ENCODE peak calls at places on chromosomes 5 and 9, in ten cellular contexts. H is GM04504; Z is memory B cell; J is activated CD8-positive, alpha-beta memory T cell treated with anti-CD3 and anti-CD28 coated beads, Interleukin-2, amount 50 U/mL, for 4 hours; F is nucleus accumbens; P is iPS-NIHi11; I is M059J; D is HTR-8/SVneo; M is stimulated activated CD4-positive, alpha-beta T cell treated with anti-CD3 and anti-CD28 coated beads, Interleukin-1b, Interleukin-23, amount 100 ng/mL, for 24 hours; A is choroid plexus epithelial cell. N is an unnamed sample.

GRCh38 chr9:101465330-101465915 is 29.8 kb upstream of the ALDOB start:
- DNase-seq in H (peak), Z (no peak), J (no peak), F (peak), P (peak), I (peak), D (peak), M (no peak), A (peak), N (peak)

GRCh38 chr5:57327934-57328333 is 154.1 kb downstream of the GPBP1 start:
- DNase-seq in H (no peak), Z (no peak), J (no peak), F (no peak), P (no peak), I (peak), D (no peak), M (no peak), A (peak), N (no peak)

GRCh38 chr5:170554566-170555267 is 50.9 kb downstream of the KCNIP1 start:
- DNase-seq in H (no peak), Z (no peak), J (no peak), F (peak), P (no peak), I (peak), D (no peak), M (no peak), A (peak), N (no peak)

GRCh38 chr9:127723450-127723849 is 7.6 kb downstream of the TTC16 start:
- DNase-seq in H (peak), Z (no peak), J (no peak), F (no peak), P (no peak), I (peak), D (peak), M (no peak), A (peak), N (peak)

GRCh38 chr9:137299938-137300337 is 2.1 kb downstream of the NRARP start:
- DNase-seq in H (no peak), Z (no peak), J (no peak), F (peak), P (no peak), I (no peak), D (no peak), M (no peak), A (no peak), N (no peak)

GRCh38 chr5:132470596-132470995 is 20.0 kb downstream of the IRF1 start:
- DNase-seq in H (no peak), Z (no peak), J (no peak), F (no peak), P (no peak), I (no peak), D (no peak), M (no peak), A (no peak), N (no peak)

GRCh38 chr9:108645520-108645919 is 210.3 kb downstream of the ACTL7B start:
- DNase-seq in H (no peak), Z (no peak), J (no peak), F (no peak), P (no peak), I (peak), D (no peak), M (no peak), A (no peak), N (no peak)

GRCh38 chr9:129182625-129183494 is 4.8 kb upstream of the IER5L start:
- DNase-seq in H (no peak), Z (no peak), J (no peak), F (no peak), P (peak), I (peak), D (no peak), M (no peak), A (peak), N (peak)

GRCh38 chr9:22682536-22683392 is 236.1 kb downstream of the DMRTA1 start:
- DNase-seq in H (peak), Z (no peak), J (no peak), F (peak), P (no peak), I (peak), D (peak), M (no peak), A (peak), N (peak)

GRCh38 chr5:1179383-1179715 is 22.0 kb upstream of the SLC6A19 start:
- DNase-seq in H (no peak), Z (no peak), J (no peak), F (no peak), P (no peak), I (no peak), D (no peak), M (no peak), A (no peak), N (no peak)

GRCh38 chr5:42992035-42992570 is 48.0 kb downstream of the ANXA2R start:
- DNase-seq in H (peak), Z (peak), J (peak), F (peak), P (peak), I (peak), D (peak), M (no peak), A (peak), N (peak)

GRCh38 chr9:21997480-21997879 is 2.9 kb downstream of the CDKN2B-AS1 start:
- DNase-seq in H (no peak), Z (no peak), J (no peak), F (no peak), P (no peak), I (no peak), D (no peak), M (no peak), A (no peak), N (no peak)

GRCh38 chr9:112299514-112299913 is 33.9 kb downstream of the PTBP3 start:
- DNase-seq in H (peak), Z (no peak), J (no peak), F (no peak), P (no peak), I (peak), D (peak), M (no peak), A (peak), N (peak)

GRCh38 chr5:31962928-31963327 is 211.2 kb downstream of the GOLPH3 start:
- DNase-seq in H (no peak), Z (no peak), J (no peak), F (no peak), P (no peak), I (peak), D (no peak), M (no peak), A (peak), N (no peak)

GRCh38 chr5:149445739-149446369 is 66.8 kb upstream of the IL17B start:
- DNase-seq in H (peak), Z (no peak), J (no peak), F (no peak), P (no peak), I (peak), D (peak), M (no peak), A (peak), N (peak)

GRCh38 chr9:124392254-124392653 is 23.0 kb downstream of the PSMB7 start:
- DNase-seq in H (no peak), Z (no peak), J (no peak), F (no peak), P (no peak), I (no peak), D (no peak), M (no peak), A (no peak), N (peak)

N was measured in adipocyte.